ENCODE peak calls at places on chromosomes 7 and 10, in nine cellular contexts. O is body of pancreas; E is GM23248; A is trophoblast cell; W is neuronal stem cell; K is CD8-positive, alpha-beta memory T cell; Q is left ventricle myocardium inferior; N is neural progenitor cell; L is MM.1S. B is an unnamed sample. For H3K4me1, the result is how much of the 10 kb centered on the place peaks cover.

GRCh38 chr7:69837387-69838068 is 239.3 kb downstream of the AUTS2 start:
- DNase-seq in O (no peak), E (peak), A (no peak), W (peak), K (no peak), Q (no peak), N (peak), L (no peak), B (no peak)

GRCh38 chr7:19051767-19052375 is 65.6 kb downstream of the TWIST1 start:
- DNase-seq in O (peak), E (peak), A (peak), W (no peak), K (no peak), Q (peak), N (peak), L (peak), B (no peak)

GRCh38 chr7:33873981-33874750 is 31.2 kb upstream of the BMPER start:
- DNase-seq in O (no peak), E (peak), A (peak), W (no peak), K (no peak), Q (no peak), N (no peak), L (no peak), B (no peak)

GRCh38 chr7:155168607-155169006 is 98.5 kb downstream of the HTR5A start:
- DNase-seq in O (no peak), E (no peak), A (no peak), W (no peak), K (no peak), Q (no peak), N (no peak), L (no peak), B (no peak)

GRCh38 chr10:3763852-3764625 is 21.0 kb downstream of the KLF6 start:
- DNase-seq in O (no peak), E (peak), A (peak), W (no peak), K (no peak), Q (no peak), N (no peak), L (no peak), B (no peak)

GRCh38 chr10:88725798-88726197 is 19.7 kb downstream of the LIPK start:
- DNase-seq in O (no peak), E (no peak), A (no peak), W (no peak), K (no peak), Q (no peak), N (no peak), L (peak), B (no peak)

GRCh38 chr10:76962851-76963250 is 674.8 kb downstream of the KCNMA1 start:
- DNase-seq in O (no peak), E (peak), A (no peak), W (no peak), K (no peak), Q (no peak), N (no peak), L (no peak), B (no peak)

GRCh38 chr7:45988405-45989057 is 67.5 kb upstream of the IGFBP3 start:
- DNase-seq in O (no peak), E (no peak), A (peak), W (no peak), K (no peak), Q (no peak), N (no peak), L (no peak), B (no peak)

GRCh38 chr7:2613926-2614613 is 17.7 kb upstream of the TTYH3 start:
- DNase-seq in O (peak), E (peak), A (no peak), W (no peak), K (no peak), Q (peak), N (no peak), L (no peak), B (no peak)

GRCh38 chr7:146781352-146782116 is 664.9 kb downstream of the CNTNAP2 start:
- DNase-seq in O (no peak), E (no peak), A (no peak), W (no peak), K (no peak), Q (no peak), N (no peak), L (no peak), B (no peak)

GRCh38 chr7:83324596-83324995 is 161.9 kb upstream of the PCLO start:
- DNase-seq in O (no peak), E (no peak), A (peak), W (no peak), K (no peak), Q (no peak), N (no peak), L (no peak), B (no peak)

GRCh38 chr10:101402711-101403110 is 48.7 kb downstream of the BTRC start:
- DNase-seq in O (no peak), E (no peak), A (no peak), W (no peak), K (no peak), Q (no peak), N (no peak), L (no peak), B (no peak)

GRCh38 chr10:96683710-96684109 is 36.6 kb downstream of the PIK3AP1 start:
- DNase-seq in O (no peak), E (no peak), A (no peak), W (no peak), K (no peak), Q (no peak), N (no peak), L (no peak), B (no peak)

DNA sequence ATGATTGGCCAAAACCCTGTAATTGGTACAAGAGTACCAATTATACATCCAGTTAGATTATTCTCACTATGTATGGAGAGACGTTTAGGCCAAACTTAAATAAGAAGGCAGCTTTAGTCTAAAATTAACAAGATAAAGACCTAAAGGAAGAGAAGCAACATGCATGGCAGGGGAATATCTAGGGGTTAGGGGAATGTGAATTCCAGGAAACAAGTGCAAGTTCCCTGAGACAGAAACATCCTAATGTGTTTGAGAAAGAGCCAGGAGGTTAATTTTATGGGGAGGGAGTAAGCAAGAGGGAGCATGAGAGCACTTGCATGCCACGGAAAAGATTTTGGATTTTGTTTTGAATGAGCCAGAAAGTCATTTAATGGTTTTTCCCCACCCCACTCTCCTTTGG is 39.6 kb upstream of the CCDC6 start:
- DNase-seq in O (no peak), E (no peak), A (no peak), W (no peak), K (no peak), Q (no peak), N (no peak), L (no peak), B (no peak)
- H3K4me3 ChIP-seq in O (no peak), E (no peak), A (no peak), W (no peak), K (no peak), Q (no peak), N (no peak), L (no peak), B (no peak)

DNA sequence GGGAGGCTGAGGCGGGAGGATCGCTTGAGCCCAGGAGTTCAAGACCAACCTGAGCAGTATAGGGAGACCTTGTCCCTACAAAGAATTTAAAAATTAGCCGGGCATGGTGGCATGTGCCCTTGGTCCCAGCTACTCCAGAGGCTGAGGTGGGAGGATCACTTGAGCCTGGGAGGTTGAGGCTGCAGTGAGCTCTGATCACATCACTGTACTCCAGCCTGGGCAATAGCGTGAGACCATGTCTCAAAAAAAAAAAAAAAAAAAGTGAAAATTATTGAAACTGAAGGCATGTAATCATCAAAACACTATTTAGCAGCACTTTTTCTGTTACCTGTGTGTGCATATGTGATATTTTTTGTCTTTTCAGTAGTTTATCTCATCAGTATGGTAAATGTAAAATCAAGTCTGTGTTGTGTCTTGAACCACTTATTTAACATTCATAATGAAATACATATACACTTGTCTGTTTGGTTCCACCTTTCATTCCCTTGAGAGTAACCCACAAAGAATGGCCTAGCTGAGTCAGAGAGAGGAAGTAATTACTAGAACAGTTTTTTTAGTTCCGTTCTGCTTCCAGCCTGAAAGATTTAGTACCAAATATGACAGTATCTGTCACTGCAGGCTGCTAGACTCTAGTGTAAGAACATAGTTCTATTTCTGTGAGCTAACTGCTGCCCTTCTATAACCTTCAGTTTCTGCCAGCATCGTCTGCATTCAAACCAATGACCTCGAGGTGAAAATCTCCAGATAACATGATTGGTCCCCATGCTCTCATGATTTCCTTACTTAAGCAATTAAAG is 68.6 kb downstream of the MMRN2 start:
- DNase-seq in O (no peak), E (peak), A (no peak), W (no peak), K (no peak), Q (no peak), N (no peak), L (no peak), B (no peak)
- H3K4me1 ChIP-seq in O (under half), E (under half), A (under half), W (under half), K (under half), Q (under half), N (under half), L (under half), B (under half)

GRCh38 chr7:828793-829561 is 3.3 kb upstream of the SUN1 start:
- DNase-seq in O (no peak), E (no peak), A (no peak), W (no peak), K (no peak), Q (no peak), N (no peak), L (no peak), B (no peak)

GRCh38 chr7:832292-832967 is at the start of gene SUN1:
- DNase-seq in O (peak), E (peak), A (peak), W (no peak), K (peak), Q (no peak), N (no peak), L (peak), B (no peak)

GRCh38 chr7:831596-832291 is 532 bp upstream of the SUN1 start:
- DNase-seq in O (peak), E (peak), A (peak), W (no peak), K (no peak), Q (no peak), N (no peak), L (peak), B (no peak)

GRCh38 chr7:832968-833424 is 720 bp downstream of the SUN1 start:
- DNase-seq in O (no peak), E (no peak), A (no peak), W (no peak), K (no peak), Q (no peak), N (no peak), L (no peak), B (no peak)

GRCh38 chr7:830069-830468 is 2.2 kb upstream of the SUN1 start:
- DNase-seq in O (no peak), E (no peak), A (no peak), W (no peak), K (no peak), Q (no peak), N (no peak), L (no peak), B (no peak)
- H3K27ac ChIP-seq in O (peak), E (no peak), A (no peak), W (no peak), K (no peak), Q (peak), N (no peak), L (no peak), B (peak)

GRCh38 chr10:75452997-75453396 is 21.6 kb downstream of the LRMDA start:
- DNase-seq in O (no peak), E (no peak), A (no peak), W (no peak), K (no peak), Q (no peak), N (no peak), L (no peak), B (no peak)
- H3K4me3 ChIP-seq in O (no peak), E (no peak), A (no peak), W (no peak), K (no peak), Q (no peak), N (no peak), L (no peak), B (no peak)

DNA sequence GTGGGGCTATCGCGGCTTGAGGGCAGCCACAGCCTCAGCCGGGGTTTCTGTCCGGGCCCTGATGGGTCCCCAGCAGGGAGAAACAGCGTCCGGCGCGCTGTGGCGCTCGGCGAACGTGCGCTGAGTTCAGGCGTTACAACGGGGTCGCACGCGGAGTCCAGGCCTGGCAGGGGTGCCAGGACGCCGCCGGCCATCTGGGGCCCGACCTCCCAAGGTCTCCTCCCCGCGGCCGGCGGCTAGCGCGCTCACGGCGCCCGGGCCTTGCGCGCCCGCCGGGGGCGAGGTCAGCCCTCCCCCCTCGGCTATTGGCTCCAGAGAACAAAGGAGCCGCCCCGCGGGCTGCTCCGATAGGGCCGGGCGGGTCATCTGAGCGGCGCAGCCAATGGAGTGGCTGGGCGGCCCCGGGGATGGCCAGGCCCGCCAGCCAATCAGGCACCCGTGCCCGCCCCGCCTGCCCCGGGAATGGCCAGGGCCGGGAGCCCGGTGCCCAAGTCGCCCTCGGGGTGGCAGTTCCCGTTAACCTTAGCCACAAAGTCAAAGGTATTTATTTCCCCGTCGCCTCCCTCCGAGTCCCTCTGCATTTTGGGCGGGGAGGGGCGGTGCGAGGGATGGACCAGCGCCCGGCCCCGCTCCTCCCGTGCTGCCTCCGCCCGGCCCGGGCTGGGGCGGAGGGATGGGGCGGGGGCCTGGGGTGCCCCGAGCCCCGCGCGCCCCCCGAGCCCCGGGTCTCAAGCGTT is at the start of gene ZNF775:
- DNase-seq in O (peak), E (peak), A (peak), W (peak), K (peak), Q (peak), N (peak), L (peak), B (peak)
- H3K4me1 ChIP-seq in O (half or more), E (under half), A (under half), W (under half), K (under half), Q (under half), N (under half), L (half or more), B (under half)

GRCh38 chr7:47383696-47384445 is 198.0 kb downstream of the TNS3 start:
- DNase-seq in O (no peak), E (no peak), A (no peak), W (no peak), K (no peak), Q (no peak), N (no peak), L (no peak), B (no peak)
- H3K27ac ChIP-seq in O (no peak), E (no peak), A (peak), W (no peak), K (no peak), Q (no peak), N (no peak), L (no peak), B (no peak)

DNA sequence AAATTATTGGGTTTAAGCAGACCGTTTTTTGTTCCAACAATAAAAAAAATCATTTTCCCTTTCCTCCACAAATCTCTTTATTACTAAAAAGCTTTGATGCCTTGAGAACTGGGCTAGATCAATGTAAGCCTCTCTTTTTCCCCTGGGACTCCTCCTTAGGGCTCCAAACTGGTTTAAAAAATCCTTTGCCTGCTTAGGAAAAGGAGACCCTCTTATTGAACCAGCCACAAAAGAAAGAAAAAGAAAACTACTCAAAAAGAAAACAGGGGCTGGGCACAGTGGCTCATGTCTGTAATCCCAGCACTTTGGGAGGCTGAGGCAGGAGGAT is 25.0 kb upstream of the SVIL start:
- DNase-seq in O (no peak), E (no peak), A (no peak), W (no peak), K (no peak), Q (no peak), N (no peak), L (no peak), B (no peak)
- H3K4me3 ChIP-seq in O (no peak), E (peak), A (no peak), W (no peak), K (no peak), Q (no peak), N (no peak), L (no peak), B (no peak)

GRCh38 chr7:139695616-139696015 is 82.2 kb downstream of the HIPK2 start:
- DNase-seq in O (no peak), E (peak), A (no peak), W (no peak), K (no peak), Q (no peak), N (no peak), L (no peak), B (no peak)

GRCh38 chr7:139694389-139694676 is 83.5 kb downstream of the HIPK2 start:
- DNase-seq in O (no peak), E (no peak), A (no peak), W (no peak), K (no peak), Q (no peak), N (no peak), L (no peak), B (no peak)

GRCh38 chr7:139698278-139698677 is 79.5 kb downstream of the HIPK2 start:
- DNase-seq in O (no peak), E (no peak), A (no peak), W (no peak), K (no peak), Q (no peak), N (no peak), L (no peak), B (no peak)

GRCh38 chr7:139697031-139697430 is 80.8 kb downstream of the HIPK2 start:
- DNase-seq in O (peak), E (no peak), A (no peak), W (no peak), K (no peak), Q (no peak), N (no peak), L (no peak), B (no peak)

GRCh38 chr7:139696547-139696946 is 81.3 kb downstream of the HIPK2 start:
- DNase-seq in O (peak), E (peak), A (no peak), W (no peak), K (no peak), Q (no peak), N (no peak), L (no peak), B (no peak)
- H3K4me1 ChIP-seq in O (under half), E (under half), A (under half), W (under half), K (under half), Q (half or more), N (under half), L (under half), B (under half)